ENCODE peak calls at places on chromosome 3, in ten cellular contexts. One of them, this sample, is unnamed.
A peak's percentile ranks its signal among the peaks of the same experiment; 100 is the strongest.

GRCh38 chr3:185992801-185993467 is 55.1 kb upstream of the TRA2B start:
- DNase-seq in neural crest cell: no peak
- DNase-seq in psoas muscle: no peak
- DNase-seq in activated T-cell treated with anti-CD3 and anti-CD28 coated beads for 1 hour: no peak
- DNase-seq in WTC11: no peak
- DNase-seq in IMR-90: peak; percentile 58
- DNase-seq in Caki2: no peak
- DNase-seq in naive thymus-derived CD8-positive, alpha-beta T cell: no peak
- DNase-seq in activated CD8-positive, alpha-beta T cell treated with anti-CD3 and anti-CD28 coated beads for 36 hours: no peak
- DNase-seq in hypothalamus: no peak
- DNase-seq in this sample: no peak

GRCh38 chr3:194689493-194689901 is 3.8 kb downstream of the FAM43A start:
- DNase-seq in neural crest cell: no peak
- DNase-seq in psoas muscle: peak; percentile 39
- DNase-seq in activated T-cell treated with anti-CD3 and anti-CD28 coated beads for 1 hour: no peak
- DNase-seq in WTC11: no peak
- DNase-seq in IMR-90: peak; percentile 78
- DNase-seq in Caki2: no peak
- DNase-seq in naive thymus-derived CD8-positive, alpha-beta T cell: no peak
- DNase-seq in activated CD8-positive, alpha-beta T cell treated with anti-CD3 and anti-CD28 coated beads for 36 hours: peak; percentile 54
- DNase-seq in hypothalamus: no peak
- DNase-seq in this sample: no peak

GRCh38 chr3:31880020-31880419 is 101.0 kb downstream of the OSBPL10 start:
- DNase-seq in neural crest cell: no peak
- DNase-seq in psoas muscle: no peak
- DNase-seq in activated T-cell treated with anti-CD3 and anti-CD28 coated beads for 1 hour: no peak
- DNase-seq in WTC11: no peak
- DNase-seq in IMR-90: peak; percentile 8
- DNase-seq in Caki2: no peak
- DNase-seq in naive thymus-derived CD8-positive, alpha-beta T cell: no peak
- DNase-seq in activated CD8-positive, alpha-beta T cell treated with anti-CD3 and anti-CD28 coated beads for 36 hours: no peak
- DNase-seq in hypothalamus: no peak
- DNase-seq in this sample: no peak

GRCh38 chr3:133487204-133487603 is 86.3 kb upstream of the CDV3 start:
- DNase-seq in neural crest cell: no peak
- DNase-seq in psoas muscle: no peak
- DNase-seq in activated T-cell treated with anti-CD3 and anti-CD28 coated beads for 1 hour: no peak
- DNase-seq in WTC11: no peak
- DNase-seq in IMR-90: no peak
- DNase-seq in Caki2: no peak
- DNase-seq in naive thymus-derived CD8-positive, alpha-beta T cell: no peak
- DNase-seq in activated CD8-positive, alpha-beta T cell treated with anti-CD3 and anti-CD28 coated beads for 36 hours: no peak
- DNase-seq in hypothalamus: no peak
- DNase-seq in this sample: no peak

GRCh38 chr3:171028779-171029232 is 2.3 kb upstream of the SLC2A2 start:
- DNase-seq in neural crest cell: no peak
- DNase-seq in psoas muscle: no peak
- DNase-seq in activated T-cell treated with anti-CD3 and anti-CD28 coated beads for 1 hour: no peak
- DNase-seq in WTC11: no peak
- DNase-seq in IMR-90: peak; percentile 90
- DNase-seq in Caki2: no peak
- DNase-seq in naive thymus-derived CD8-positive, alpha-beta T cell: no peak
- DNase-seq in activated CD8-positive, alpha-beta T cell treated with anti-CD3 and anti-CD28 coated beads for 36 hours: no peak
- DNase-seq in hypothalamus: no peak
- DNase-seq in this sample: no peak

GRCh38 chr3:170360916-170361315 is 3.4 kb downstream of the SKIL start:
- DNase-seq in neural crest cell: no peak
- DNase-seq in psoas muscle: no peak
- DNase-seq in activated T-cell treated with anti-CD3 and anti-CD28 coated beads for 1 hour: no peak
- DNase-seq in WTC11: no peak
- DNase-seq in IMR-90: peak; percentile 11
- DNase-seq in Caki2: no peak
- DNase-seq in naive thymus-derived CD8-positive, alpha-beta T cell: no peak
- DNase-seq in activated CD8-positive, alpha-beta T cell treated with anti-CD3 and anti-CD28 coated beads for 36 hours: no peak
- DNase-seq in hypothalamus: no peak
- DNase-seq in this sample: no peak

GRCh38 chr3:177802151-177802900 is 605.0 kb upstream of the TBL1XR1 start:
- DNase-seq in neural crest cell: no peak
- DNase-seq in psoas muscle: no peak
- DNase-seq in activated T-cell treated with anti-CD3 and anti-CD28 coated beads for 1 hour: no peak
- DNase-seq in WTC11: no peak
- DNase-seq in IMR-90: peak; percentile 61
- DNase-seq in Caki2: peak; percentile 28
- DNase-seq in naive thymus-derived CD8-positive, alpha-beta T cell: no peak
- DNase-seq in activated CD8-positive, alpha-beta T cell treated with anti-CD3 and anti-CD28 coated beads for 36 hours: no peak
- DNase-seq in hypothalamus: no peak
- DNase-seq in this sample: no peak

GRCh38 chr3:188472331-188472730 is 318.4 kb downstream of the LPP start:
- DNase-seq in neural crest cell: no peak
- DNase-seq in psoas muscle: no peak
- DNase-seq in activated T-cell treated with anti-CD3 and anti-CD28 coated beads for 1 hour: no peak
- DNase-seq in WTC11: no peak
- DNase-seq in IMR-90: peak; percentile 26
- DNase-seq in Caki2: peak; percentile 62
- DNase-seq in naive thymus-derived CD8-positive, alpha-beta T cell: no peak
- DNase-seq in activated CD8-positive, alpha-beta T cell treated with anti-CD3 and anti-CD28 coated beads for 36 hours: no peak
- DNase-seq in hypothalamus: no peak
- DNase-seq in this sample: no peak

GRCh38 chr3:99339222-99339621 is 299.2 kb upstream of the COL8A1 start:
- DNase-seq in neural crest cell: no peak
- DNase-seq in psoas muscle: no peak
- DNase-seq in activated T-cell treated with anti-CD3 and anti-CD28 coated beads for 1 hour: no peak
- DNase-seq in WTC11: no peak
- DNase-seq in IMR-90: no peak
- DNase-seq in Caki2: no peak
- DNase-seq in naive thymus-derived CD8-positive, alpha-beta T cell: no peak
- DNase-seq in activated CD8-positive, alpha-beta T cell treated with anti-CD3 and anti-CD28 coated beads for 36 hours: no peak
- DNase-seq in hypothalamus: no peak
- DNase-seq in this sample: no peak

GRCh38 chr3:5731100-5731499 is 543.6 kb downstream of the EDEM1 start:
- DNase-seq in neural crest cell: no peak
- DNase-seq in psoas muscle: no peak
- DNase-seq in activated T-cell treated with anti-CD3 and anti-CD28 coated beads for 1 hour: no peak
- DNase-seq in WTC11: no peak
- DNase-seq in IMR-90: no peak
- DNase-seq in Caki2: no peak
- DNase-seq in naive thymus-derived CD8-positive, alpha-beta T cell: no peak
- DNase-seq in activated CD8-positive, alpha-beta T cell treated with anti-CD3 and anti-CD28 coated beads for 36 hours: no peak
- DNase-seq in hypothalamus: no peak
- DNase-seq in this sample: no peak

GRCh38 chr3:173556546-173556945 is 159.0 kb downstream of the NLGN1 start:
- DNase-seq in neural crest cell: no peak
- DNase-seq in psoas muscle: no peak
- DNase-seq in activated T-cell treated with anti-CD3 and anti-CD28 coated beads for 1 hour: no peak
- DNase-seq in WTC11: no peak
- DNase-seq in IMR-90: no peak
- DNase-seq in Caki2: no peak
- DNase-seq in naive thymus-derived CD8-positive, alpha-beta T cell: no peak
- DNase-seq in activated CD8-positive, alpha-beta T cell treated with anti-CD3 and anti-CD28 coated beads for 36 hours: no peak
- DNase-seq in hypothalamus: no peak
- DNase-seq in this sample: no peak

GRCh38 chr3:129025691-129026435 is 24.8 kb downstream of the EFCC1 start:
- DNase-seq in neural crest cell: no peak
- DNase-seq in psoas muscle: peak; percentile 58
- DNase-seq in activated T-cell treated with anti-CD3 and anti-CD28 coated beads for 1 hour: no peak
- DNase-seq in WTC11: no peak
- DNase-seq in IMR-90: no peak
- DNase-seq in Caki2: no peak
- DNase-seq in naive thymus-derived CD8-positive, alpha-beta T cell: peak; percentile 36
- DNase-seq in activated CD8-positive, alpha-beta T cell treated with anti-CD3 and anti-CD28 coated beads for 36 hours: no peak
- DNase-seq in hypothalamus: no peak
- DNase-seq in this sample: peak; percentile 43

GRCh38 chr3:30475038-30475808 is 131.2 kb upstream of the TGFBR2 start:
- DNase-seq in neural crest cell: no peak
- DNase-seq in psoas muscle: no peak
- DNase-seq in activated T-cell treated with anti-CD3 and anti-CD28 coated beads for 1 hour: no peak
- DNase-seq in WTC11: no peak
- DNase-seq in IMR-90: no peak
- DNase-seq in Caki2: no peak
- DNase-seq in naive thymus-derived CD8-positive, alpha-beta T cell: peak; percentile 63
- DNase-seq in activated CD8-positive, alpha-beta T cell treated with anti-CD3 and anti-CD28 coated beads for 36 hours: peak; percentile 57
- DNase-seq in hypothalamus: no peak
- DNase-seq in this sample: no peak

GRCh38 chr3:8816106-8816505 is 46.7 kb upstream of the OXTR start:
- DNase-seq in neural crest cell: no peak
- DNase-seq in psoas muscle: no peak
- DNase-seq in activated T-cell treated with anti-CD3 and anti-CD28 coated beads for 1 hour: no peak
- DNase-seq in WTC11: no peak
- DNase-seq in IMR-90: peak; percentile 48
- DNase-seq in Caki2: no peak
- DNase-seq in naive thymus-derived CD8-positive, alpha-beta T cell: no peak
- DNase-seq in activated CD8-positive, alpha-beta T cell treated with anti-CD3 and anti-CD28 coated beads for 36 hours: no peak
- DNase-seq in hypothalamus: no peak
- DNase-seq in this sample: no peak

GRCh38 chr3:64047214-64047613 is 23.9 kb upstream of the PSMD6 start:
- DNase-seq in neural crest cell: no peak
- DNase-seq in psoas muscle: no peak
- DNase-seq in activated T-cell treated with anti-CD3 and anti-CD28 coated beads for 1 hour: no peak
- DNase-seq in WTC11: no peak
- DNase-seq in IMR-90: no peak
- DNase-seq in Caki2: no peak
- DNase-seq in naive thymus-derived CD8-positive, alpha-beta T cell: no peak
- DNase-seq in activated CD8-positive, alpha-beta T cell treated with anti-CD3 and anti-CD28 coated beads for 36 hours: no peak
- DNase-seq in hypothalamus: no peak
- DNase-seq in this sample: no peak

GRCh38 chr3:134381048-134381447 is 6.8 kb upstream of the AMOTL2 start:
- DNase-seq in neural crest cell: no peak
- DNase-seq in psoas muscle: no peak
- DNase-seq in activated T-cell treated with anti-CD3 and anti-CD28 coated beads for 1 hour: no peak
- DNase-seq in WTC11: no peak
- DNase-seq in IMR-90: no peak
- DNase-seq in Caki2: no peak
- DNase-seq in naive thymus-derived CD8-positive, alpha-beta T cell: no peak
- DNase-seq in activated CD8-positive, alpha-beta T cell treated with anti-CD3 and anti-CD28 coated beads for 36 hours: no peak
- DNase-seq in hypothalamus: no peak
- DNase-seq in this sample: no peak

GRCh38 chr3:15460891-15461524 is 33.6 kb downstream of the EAF1 start:
- DNase-seq in neural crest cell: no peak
- DNase-seq in psoas muscle: no peak
- DNase-seq in activated T-cell treated with anti-CD3 and anti-CD28 coated beads for 1 hour: no peak
- DNase-seq in WTC11: no peak
- DNase-seq in IMR-90: no peak
- DNase-seq in Caki2: no peak
- DNase-seq in naive thymus-derived CD8-positive, alpha-beta T cell: no peak
- DNase-seq in activated CD8-positive, alpha-beta T cell treated with anti-CD3 and anti-CD28 coated beads for 36 hours: peak; percentile 16
- DNase-seq in hypothalamus: no peak
- DNase-seq in this sample: peak; percentile 73

GRCh38 chr3:60301142-60301541 is 950.1 kb downstream of the FHIT start:
- DNase-seq in neural crest cell: no peak
- DNase-seq in psoas muscle: no peak
- DNase-seq in activated T-cell treated with anti-CD3 and anti-CD28 coated beads for 1 hour: no peak
- DNase-seq in WTC11: no peak
- DNase-seq in IMR-90: peak; percentile 94
- DNase-seq in Caki2: no peak
- DNase-seq in naive thymus-derived CD8-positive, alpha-beta T cell: no peak
- DNase-seq in activated CD8-positive, alpha-beta T cell treated with anti-CD3 and anti-CD28 coated beads for 36 hours: no peak
- DNase-seq in hypothalamus: no peak
- DNase-seq in this sample: no peak

GRCh38 chr3:142279965-142280590 is 54.7 kb upstream of the GK5 start:
- DNase-seq in neural crest cell: peak; percentile 34
- DNase-seq in psoas muscle: no peak
- DNase-seq in activated T-cell treated with anti-CD3 and anti-CD28 coated beads for 1 hour: no peak
- DNase-seq in WTC11: peak; percentile 20
- DNase-seq in IMR-90: peak; percentile 80
- DNase-seq in Caki2: peak; percentile 63
- DNase-seq in naive thymus-derived CD8-positive, alpha-beta T cell: no peak
- DNase-seq in activated CD8-positive, alpha-beta T cell treated with anti-CD3 and anti-CD28 coated beads for 36 hours: peak; percentile 57
- DNase-seq in hypothalamus: no peak
- DNase-seq in this sample: peak; percentile 62

GRCh38 chr3:50587806-50588758 is 18.8 kb downstream of the HEMK1 start:
- DNase-seq in neural crest cell: no peak
- DNase-seq in psoas muscle: no peak
- DNase-seq in activated T-cell treated with anti-CD3 and anti-CD28 coated beads for 1 hour: no peak
- DNase-seq in WTC11: no peak
- DNase-seq in IMR-90: no peak
- DNase-seq in Caki2: no peak
- DNase-seq in naive thymus-derived CD8-positive, alpha-beta T cell: peak; percentile 61
- DNase-seq in activated CD8-positive, alpha-beta T cell treated with anti-CD3 and anti-CD28 coated beads for 36 hours: peak; percentile 96
- DNase-seq in hypothalamus: no peak
- DNase-seq in this sample: no peak

GRCh38 chr3:150059729-150060128 is 89.0 kb upstream of the PFN2 start:
- DNase-seq in neural crest cell: no peak
- DNase-seq in psoas muscle: no peak
- DNase-seq in activated T-cell treated with anti-CD3 and anti-CD28 coated beads for 1 hour: no peak
- DNase-seq in WTC11: no peak
- DNase-seq in IMR-90: no peak
- DNase-seq in Caki2: no peak
- DNase-seq in naive thymus-derived CD8-positive, alpha-beta T cell: no peak
- DNase-seq in activated CD8-positive, alpha-beta T cell treated with anti-CD3 and anti-CD28 coated beads for 36 hours: no peak
- DNase-seq in hypothalamus: no peak
- DNase-seq in this sample: no peak

GRCh38 chr3:126551839-126552687 is 6.7 kb downstream of the C3orf22 start:
- DNase-seq in neural crest cell: no peak
- DNase-seq in psoas muscle: no peak
- DNase-seq in activated T-cell treated with anti-CD3 and anti-CD28 coated beads for 1 hour: no peak
- DNase-seq in WTC11: no peak
- DNase-seq in IMR-90: no peak
- DNase-seq in Caki2: no peak
- DNase-seq in naive thymus-derived CD8-positive, alpha-beta T cell: peak; percentile 59
- DNase-seq in activated CD8-positive, alpha-beta T cell treated with anti-CD3 and anti-CD28 coated beads for 36 hours: no peak
- DNase-seq in hypothalamus: no peak
- DNase-seq in this sample: peak; percentile 2

GRCh38 chr3:151393961-151394360 is 9.4 kb upstream of the P2RY12 start:
- DNase-seq in neural crest cell: no peak
- DNase-seq in psoas muscle: no peak
- DNase-seq in activated T-cell treated with anti-CD3 and anti-CD28 coated beads for 1 hour: no peak
- DNase-seq in WTC11: no peak
- DNase-seq in IMR-90: no peak
- DNase-seq in Caki2: no peak
- DNase-seq in naive thymus-derived CD8-positive, alpha-beta T cell: no peak
- DNase-seq in activated CD8-positive, alpha-beta T cell treated with anti-CD3 and anti-CD28 coated beads for 36 hours: no peak
- DNase-seq in hypothalamus: no peak
- DNase-seq in this sample: no peak

GRCh38 chr3:57234613-57235575 is 7.4 kb downstream of the APPL1 start:
- DNase-seq in neural crest cell: no peak
- DNase-seq in psoas muscle: no peak
- DNase-seq in activated T-cell treated with anti-CD3 and anti-CD28 coated beads for 1 hour: no peak
- DNase-seq in WTC11: no peak
- DNase-seq in IMR-90: no peak
- DNase-seq in Caki2: no peak
- DNase-seq in naive thymus-derived CD8-positive, alpha-beta T cell: no peak
- DNase-seq in activated CD8-positive, alpha-beta T cell treated with anti-CD3 and anti-CD28 coated beads for 36 hours: no peak
- DNase-seq in hypothalamus: no peak
- DNase-seq in this sample: no peak

GRCh38 chr3:103706671-103707070 is 1271.9 kb downstream of the ZPLD1 start:
- DNase-seq in neural crest cell: no peak
- DNase-seq in psoas muscle: no peak
- DNase-seq in activated T-cell treated with anti-CD3 and anti-CD28 coated beads for 1 hour: no peak
- DNase-seq in WTC11: no peak
- DNase-seq in IMR-90: no peak
- DNase-seq in Caki2: no peak
- DNase-seq in naive thymus-derived CD8-positive, alpha-beta T cell: no peak
- DNase-seq in activated CD8-positive, alpha-beta T cell treated with anti-CD3 and anti-CD28 coated beads for 36 hours: no peak
- DNase-seq in hypothalamus: no peak
- DNase-seq in this sample: no peak

GRCh38 chr3:130905551-130905950 is 11.7 kb downstream of the ATP2C1 start:
- DNase-seq in neural crest cell: no peak
- DNase-seq in psoas muscle: no peak
- DNase-seq in activated T-cell treated with anti-CD3 and anti-CD28 coated beads for 1 hour: no peak
- DNase-seq in WTC11: no peak
- DNase-seq in IMR-90: peak; percentile 52
- DNase-seq in Caki2: no peak
- DNase-seq in naive thymus-derived CD8-positive, alpha-beta T cell: no peak
- DNase-seq in activated CD8-positive, alpha-beta T cell treated with anti-CD3 and anti-CD28 coated beads for 36 hours: no peak
- DNase-seq in hypothalamus: no peak
- DNase-seq in this sample: peak; percentile 45

GRCh38 chr3:4834403-4834866 is 144.8 kb upstream of the BHLHE40 start:
- DNase-seq in neural crest cell: no peak
- DNase-seq in psoas muscle: no peak
- DNase-seq in activated T-cell treated with anti-CD3 and anti-CD28 coated beads for 1 hour: peak; percentile 44
- DNase-seq in WTC11: no peak
- DNase-seq in IMR-90: peak; percentile 17
- DNase-seq in Caki2: no peak
- DNase-seq in naive thymus-derived CD8-positive, alpha-beta T cell: peak; percentile 69
- DNase-seq in activated CD8-positive, alpha-beta T cell treated with anti-CD3 and anti-CD28 coated beads for 36 hours: peak; percentile 95
- DNase-seq in hypothalamus: no peak
- DNase-seq in this sample: no peak

GRCh38 chr3:109137766-109138165 is 1.2 kb downstream of the C3orf85 start:
- DNase-seq in neural crest cell: no peak
- DNase-seq in psoas muscle: no peak
- DNase-seq in activated T-cell treated with anti-CD3 and anti-CD28 coated beads for 1 hour: no peak
- DNase-seq in WTC11: no peak
- DNase-seq in IMR-90: no peak
- DNase-seq in Caki2: peak; percentile 43
- DNase-seq in naive thymus-derived CD8-positive, alpha-beta T cell: no peak
- DNase-seq in activated CD8-positive, alpha-beta T cell treated with anti-CD3 and anti-CD28 coated beads for 36 hours: no peak
- DNase-seq in hypothalamus: no peak
- DNase-seq in this sample: no peak

This sample was measured in BE2C.